ENCODE peak calls at places on chromosomes 6 and 20, in eight cellular contexts. Z is Peyer's patch, S is transverse colon, C is breast epithelium, J is prostate gland, R is body of pancreas, N is testis, O is adrenal gland. F is an unnamed sample. For H3K27me3, the result is how much of the 10 kb centered on the place peaks cover.

GRCh38 chr20:30921286-30922071 is 336.0 kb upstream of the DEFB115 start:
- DNase-seq in S (no peak), C (no peak), N (no peak), R (no peak), Z (no peak), J (no peak), O (no peak), F (no peak)

GRCh38 chr6:56450882-56451739 is 191.6 kb downstream of the DST start:
- DNase-seq in O (peak), J (no peak), R (peak), S (peak), Z (no peak), C (no peak), N (peak), F (peak)

GRCh38 chr6:2765896-2766766 is 938 bp downstream of the WRNIP1 start:
- DNase-seq in O (peak), S (peak), Z (peak), C (no peak), R (peak), N (peak), J (peak), F (peak)

GRCh38 chr6:107235521-107235920 is 120.2 kb upstream of the BEND3 start:
- DNase-seq in Z (no peak), J (no peak), O (no peak), N (no peak), S (no peak), R (no peak), C (no peak), F (no peak)

GRCh38 chr6:1136415-1136774 is 175.5 kb upstream of the FOXQ1 start:
- DNase-seq in N (no peak), R (no peak), Z (no peak), O (peak), S (no peak), C (no peak), J (peak), F (peak)

GRCh38 chr6:142193621-142194020 is 46.6 kb downstream of the VTA1 start:
- DNase-seq in R (no peak), S (no peak), J (no peak), O (no peak), C (no peak), Z (no peak), N (no peak), F (no peak)

GRCh38 chr6:43883698-43884659 is 114.0 kb downstream of the VEGFA start:
- DNase-seq in R (peak), S (no peak), O (peak), J (no peak), C (no peak), Z (no peak), N (no peak), F (no peak)

GRCh38 chr6:158805698-158806373 is 13.3 kb downstream of the EZR start:
- DNase-seq in S (peak), O (no peak), J (no peak), C (no peak), N (no peak), R (no peak), Z (peak), F (no peak)

GRCh38 chr6:54491431-54491830 is 183.2 kb downstream of the TINAG start:
- DNase-seq in Z (no peak), J (no peak), O (no peak), N (no peak), S (no peak), C (no peak), R (no peak), F (no peak)

GRCh38 chr20:35443003-35443402 is 5.0 kb upstream of the GDF5 start:
- DNase-seq in C (no peak), Z (no peak), N (no peak), S (no peak), O (no peak), J (no peak), R (no peak), F (no peak)

GRCh38 chr6:76435174-76435573 is 362.7 kb upstream of the IMPG1 start:
- DNase-seq in R (no peak), S (no peak), J (no peak), Z (no peak), N (no peak), O (no peak), C (no peak), F (no peak)

GRCh38 chr6:13924146-13924948 is 405 bp upstream of the RNF182 start:
- DNase-seq in J (peak), R (peak), S (no peak), N (peak), O (peak), C (peak), Z (no peak), F (peak)

GRCh38 chr20:46828471-46828870 is 66.2 kb upstream of the EYA2 start:
- DNase-seq in R (no peak), Z (no peak), S (no peak), O (no peak), C (no peak), J (no peak), N (no peak), F (no peak)

GRCh38 chr20:54622338-54623280 is 147.2 kb downstream of the DOK5 start:
- DNase-seq in R (no peak), J (no peak), S (no peak), Z (no peak), N (no peak), O (no peak), C (no peak), F (no peak)

GRCh38 chr6:14108571-14109410 is 8.8 kb upstream of the CD83 start:
- DNase-seq in S (peak), O (peak), N (no peak), R (no peak), Z (peak), J (no peak), C (no peak), F (peak)

GRCh38 chr6:2434911-2435310 is 189.5 kb upstream of the GMDS start:
- DNase-seq in Z (no peak), N (no peak), J (no peak), C (no peak), R (no peak), O (no peak), S (no peak), F (no peak)

GRCh38 chr20:24772667-24773066 is 176.4 kb upstream of the CST7 start:
- DNase-seq in J (no peak), O (no peak), N (no peak), Z (no peak), C (no peak), R (no peak), S (no peak), F (no peak)

GRCh38 chr20:15942130-15942529 is 631.1 kb downstream of the KIF16B start:
- DNase-seq in O (no peak), J (no peak), C (no peak), S (no peak), Z (no peak), R (no peak), N (no peak), F (no peak)

GRCh38 chr20:57688864-57689263 is 21.0 kb downstream of the PMEPA1 start:
- DNase-seq in S (no peak), C (no peak), N (no peak), J (no peak), O (no peak), Z (no peak), R (no peak), F (no peak)

GRCh38 chr20:51265366-51265765 is 242.5 kb upstream of the KCNG1 start:
- DNase-seq in R (no peak), Z (no peak), S (no peak), N (no peak), C (no peak), J (no peak), O (no peak), F (no peak)
- H3K27me3 ChIP-seq in R (under half), Z (under half), S (under half), N (under half), C (under half), J (under half), O (under half), F (under half)

DNA sequence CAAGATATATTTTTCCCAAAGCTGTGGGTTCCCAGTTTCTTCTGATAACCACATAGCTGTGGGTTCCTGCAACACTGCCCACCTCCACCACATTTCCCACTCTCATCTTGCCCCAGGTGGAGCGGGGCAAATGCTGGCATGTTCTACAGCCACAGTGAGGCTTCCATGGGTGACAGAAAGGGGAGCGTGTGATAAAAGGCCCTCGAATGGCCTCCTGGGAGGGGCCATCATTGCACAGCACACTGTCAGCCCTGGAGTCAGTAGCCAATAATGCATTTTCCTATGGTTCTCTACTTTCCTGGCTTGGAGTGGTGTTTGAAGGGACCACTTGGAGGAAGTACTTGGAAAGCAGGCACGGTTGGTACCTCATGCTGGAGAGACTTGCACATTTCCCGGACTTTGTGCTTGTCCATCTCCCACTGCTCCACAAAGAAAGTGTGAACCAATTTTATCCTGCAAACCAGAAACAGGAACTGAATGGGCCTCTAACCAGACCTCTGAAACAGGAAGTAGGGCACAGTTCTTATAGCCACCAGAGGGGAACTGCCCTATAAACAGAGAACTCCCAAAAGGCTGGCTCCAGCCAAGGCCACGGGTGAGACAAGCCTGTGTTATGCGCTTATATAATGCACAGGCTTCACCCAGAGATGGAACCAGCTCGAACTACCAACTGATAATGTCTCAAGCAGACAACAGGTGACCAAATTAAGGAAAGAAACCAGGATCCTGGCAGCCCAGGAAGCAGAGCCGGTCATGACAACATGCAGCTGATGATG is 8.6 kb downstream of the MAP3K5 start:
- DNase-seq in Z (peak), S (no peak), N (no peak), O (peak), C (no peak), R (no peak), J (no peak), F (no peak)
- TF ChIP-seq POLR2A in Z (no peak), S (no peak), N (no peak), O (no peak), C (no peak), R (peak), J (no peak), F (no peak)

GRCh38 chr6:154503576-154504501 is 6.6 kb downstream of the CNKSR3 start:
- DNase-seq in Z (no peak), J (no peak), O (no peak), S (no peak), N (no peak), C (no peak), R (no peak), F (no peak)

GRCh38 chr6:154504865-154505449 is 5.5 kb downstream of the CNKSR3 start:
- DNase-seq in Z (no peak), N (no peak), J (no peak), R (no peak), C (no peak), O (no peak), S (no peak), F (no peak)

GRCh38 chr6:154508573-154509375 is 1.7 kb downstream of the CNKSR3 start:
- DNase-seq in C (no peak), J (peak), Z (peak), S (peak), O (no peak), R (no peak), N (peak), F (no peak)

GRCh38 chr6:154507209-154507898 is 3.1 kb downstream of the CNKSR3 start:
- DNase-seq in Z (no peak), J (no peak), R (no peak), C (no peak), S (no peak), O (no peak), N (no peak), F (no peak)

GRCh38 chr6:154506108-154506507 is 4.4 kb downstream of the CNKSR3 start:
- DNase-seq in O (no peak), C (no peak), N (no peak), R (no peak), S (no peak), J (no peak), Z (no peak), F (peak)
- TF ChIP-seq CTCF in O (no peak), C (no peak), N (no peak), R (no peak), S (no peak), J (no peak), Z (no peak), F (no peak)

DNA sequence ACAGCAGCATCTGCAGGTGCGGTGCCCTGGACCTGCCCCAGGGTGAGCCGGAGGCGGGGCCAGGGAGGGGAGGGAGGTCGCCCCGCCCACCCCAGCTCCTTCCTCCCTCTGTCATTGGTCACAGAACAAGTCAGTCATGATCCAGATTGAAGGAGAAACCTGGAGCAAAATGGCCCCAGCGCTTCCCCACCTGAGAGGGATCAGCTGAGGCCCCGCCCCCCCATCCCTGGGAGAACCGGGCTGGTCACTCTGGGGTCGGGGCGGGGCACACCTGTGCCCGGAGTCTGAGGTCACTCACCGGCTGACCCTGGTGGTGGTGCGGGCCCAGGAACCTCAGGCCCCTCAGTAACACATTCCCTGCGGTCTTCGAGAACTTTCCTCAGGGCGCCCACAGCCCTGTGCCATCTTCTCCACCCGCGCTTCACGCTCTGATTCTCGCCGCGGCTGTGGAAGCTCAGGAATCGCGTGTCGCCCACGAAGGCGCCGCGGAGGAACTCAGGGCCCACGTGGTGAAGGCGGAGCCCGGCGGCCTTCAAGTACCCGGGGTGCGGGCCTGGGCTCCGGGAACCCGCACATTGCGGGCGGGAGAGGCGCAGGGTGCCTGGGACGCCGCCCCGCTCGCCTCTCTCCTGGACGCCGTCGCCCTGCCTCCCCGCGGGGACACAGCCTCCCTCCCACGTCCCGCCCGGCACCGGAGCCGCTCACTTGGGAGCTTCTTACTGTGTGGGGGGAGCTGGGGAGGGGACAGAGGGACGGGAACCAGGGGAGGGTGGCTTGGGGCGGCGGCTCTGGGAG is 36.4 kb upstream of the HLA-C start:
- DNase-seq in N (peak), R (peak), S (peak), Z (peak), O (no peak), C (peak), J (peak), F (peak)
- H3K27me3 ChIP-seq in N (under half), R (under half), S (under half), Z (under half), O (under half), C (under half), J (under half), F (under half)

GRCh38 chr6:167255918-167256553 is 35.1 kb upstream of the UNC93A start:
- DNase-seq in Z (no peak), N (no peak), O (no peak), J (no peak), C (no peak), S (no peak), R (no peak), F (no peak)
- TF ChIP-seq POLR2A in Z (no peak), N (no peak), O (no peak), J (no peak), C (no peak), S (no peak), R (no peak), F (no peak)

DNA sequence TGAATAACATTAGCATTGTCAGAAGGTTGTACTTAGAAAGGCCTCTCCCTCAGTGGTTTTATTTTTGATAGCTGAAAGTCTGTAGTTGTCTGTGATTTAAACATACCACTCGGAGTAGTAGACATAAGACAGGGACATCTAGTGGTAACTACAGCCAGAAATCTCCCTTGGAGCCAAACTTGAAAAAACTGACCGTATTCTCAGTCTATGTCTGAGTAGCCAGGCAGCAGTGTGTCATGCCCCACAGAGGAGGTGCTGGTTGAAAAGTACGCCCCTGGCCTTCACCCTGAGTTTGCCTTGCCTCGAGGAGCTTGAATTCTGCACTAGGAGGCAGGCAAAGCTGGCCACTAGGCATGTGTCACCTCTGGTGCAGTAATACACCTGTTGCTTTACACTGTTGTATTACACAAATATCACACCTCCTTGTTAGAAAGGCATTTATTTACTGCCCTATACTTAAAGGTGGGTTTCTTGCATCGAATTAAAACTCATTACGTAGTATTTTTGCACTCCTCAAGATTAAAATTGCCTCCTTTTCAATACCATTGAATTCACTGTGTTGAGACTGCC is 20.8 kb downstream of the ZBTB2 start:
- DNase-seq in Z (no peak), C (no peak), N (no peak), R (no peak), O (peak), J (no peak), S (no peak), F (no peak)
- TF ChIP-seq CTCF in Z (no peak), C (no peak), N (no peak), R (no peak), O (no peak), J (no peak), S (no peak), F (no peak)

GRCh38 chr6:10418862-10419748 is 4.2 kb upstream of the TFAP2A start:
- DNase-seq in R (peak), J (peak), O (no peak), S (no peak), N (no peak), C (peak), Z (no peak), F (no peak)

GRCh38 chr6:10417681-10418104 is 2.8 kb upstream of the TFAP2A start:
- DNase-seq in O (no peak), N (no peak), S (no peak), R (no peak), C (no peak), J (no peak), Z (no peak), F (no peak)

GRCh38 chr6:10416863-10417641 is 2.2 kb upstream of the TFAP2A start:
- DNase-seq in N (no peak), Z (no peak), S (no peak), R (no peak), J (no peak), C (no peak), O (no peak), F (no peak)

GRCh38 chr6:10419749-10420545 is 5.1 kb upstream of the TFAP2A start:
- DNase-seq in Z (no peak), R (no peak), C (peak), N (no peak), S (no peak), J (no peak), O (no peak), F (no peak)

DNA sequence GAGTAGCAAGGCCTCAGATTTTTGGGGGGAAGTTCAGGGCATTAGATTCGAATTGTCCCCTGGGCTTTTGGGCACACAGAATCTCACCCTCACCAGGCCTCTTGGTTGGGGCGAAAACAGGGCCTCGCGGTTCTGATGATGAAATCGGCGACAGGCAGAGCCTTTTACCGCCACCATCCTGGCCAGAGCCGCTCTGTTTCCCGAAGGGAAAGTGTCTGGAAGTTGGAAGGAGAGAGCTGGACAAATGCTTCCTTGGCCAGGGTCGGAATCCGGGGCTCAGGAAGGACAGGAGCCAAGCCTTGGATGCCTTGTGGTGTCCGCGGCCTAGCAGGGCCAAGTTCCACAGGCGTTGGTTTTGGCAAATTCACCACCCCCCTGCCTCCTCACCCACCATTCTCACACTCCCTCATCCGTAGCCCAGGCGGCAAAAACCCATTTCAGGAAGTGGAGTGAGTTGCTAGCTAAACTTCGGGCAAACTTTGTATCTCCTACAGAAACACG is 3.5 kb upstream of the TFAP2A start:
- DNase-seq in Z (no peak), C (no peak), J (no peak), R (no peak), S (no peak), O (no peak), N (no peak), F (no peak)
- H3K27me3 ChIP-seq in Z (half or more), C (under half), J (under half), R (half or more), S (half or more), O (half or more), N (under half), F (half or more)

GRCh38 chr6:157272866-157273755 is 50.2 kb downstream of the TMEM242 start:
- DNase-seq in S (no peak), R (no peak), J (no peak), N (no peak), O (no peak), Z (no peak), C (no peak), F (no peak)

GRCh38 chr6:157273756-157274088 is 49.6 kb downstream of the TMEM242 start:
- DNase-seq in C (no peak), N (peak), R (no peak), S (peak), O (peak), J (no peak), Z (peak), F (no peak)

GRCh38 chr6:157274116-157274470 is 49.2 kb downstream of the TMEM242 start:
- DNase-seq in C (no peak), N (no peak), S (no peak), O (no peak), R (no peak), Z (no peak), J (no peak), F (no peak)

GRCh38 chr6:157276134-157276532 is 47.2 kb downstream of the TMEM242 start:
- DNase-seq in Z (peak), O (no peak), N (no peak), J (no peak), R (no peak), S (no peak), C (no peak), F (no peak)

GRCh38 chr6:157274471-157275226 is 48.7 kb downstream of the TMEM242 start:
- DNase-seq in O (peak), Z (peak), S (peak), C (peak), R (peak), J (peak), N (peak), F (peak)
- TF ChIP-seq POLR2A in O (no peak), Z (peak), S (peak), C (no peak), R (peak), J (peak), N (no peak), F (peak)

DNA sequence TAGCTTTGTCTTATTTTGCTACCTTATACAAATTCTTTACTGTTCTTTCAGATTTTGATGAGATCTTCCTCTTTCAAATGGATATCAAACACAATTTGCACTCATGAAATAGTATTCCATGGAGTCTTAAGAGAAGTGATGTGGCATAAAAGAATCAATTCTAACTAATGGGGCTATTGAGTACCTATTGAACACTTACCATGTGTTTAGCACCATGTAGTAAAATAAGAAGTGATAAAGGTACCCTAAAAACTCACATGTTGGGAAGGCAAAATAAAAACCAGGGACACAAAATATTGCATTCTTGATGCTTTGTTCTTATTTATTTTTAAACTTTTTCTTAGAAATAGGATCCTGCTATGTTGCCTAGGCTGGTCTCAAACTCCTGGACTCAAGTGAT is 56.2 kb downstream of the KIF13A start:
- DNase-seq in Z (no peak), J (no peak), O (no peak), S (no peak), R (no peak), C (no peak), N (no peak), F (no peak)
- TF ChIP-seq CTCF in Z (no peak), J (no peak), O (no peak), S (no peak), R (no peak), C (no peak), N (no peak), F (no peak)